ENCODE peak calls at places on chromosome 3, in five cellular contexts. Q is H9, C is neuronal stem cell, J is mesendoderm, Z is trophoblast cell. D is an unnamed sample.
A peak's percentile ranks its signal among the peaks of the same experiment; 100 is the strongest.

GRCh38 chr3:8451696-8452095 is 49.9 kb upstream of the LMCD1 start:
- DNase-seq in Q (no peak), C (no peak), J (no peak), Z (no peak), D (peak; percentile 70)

GRCh38 chr3:111070772-111071256 is 802 bp upstream of the NECTIN3 start:
- DNase-seq in Q (no peak), C (no peak), J (no peak), Z (peak; percentile 44), D (no peak)

GRCh38 chr3:128726691-128727031 is 678 bp downstream of the RAB7A start:
- DNase-seq in Q (no peak), C (peak; percentile 9), J (peak; percentile 59), Z (peak; percentile 60), D (peak; percentile 87)

GRCh38 chr3:76063019-76063418 is 277.7 kb upstream of the ZNF717 start:
- DNase-seq in Q (no peak), C (no peak), J (peak; percentile 44), Z (peak; percentile 1), D (peak; percentile 82)

GRCh38 chr3:187736418-187736871 is 8.8 kb downstream of the BCL6 start:
- DNase-seq in Q (no peak), C (no peak), J (peak; percentile 91), Z (peak; percentile 82), D (peak; percentile 74)

GRCh38 chr3:25592510-25592968 is 72.2 kb downstream of the TOP2B start:
- DNase-seq in Q (no peak), C (no peak), J (peak; percentile 70), Z (peak; percentile 49), D (peak; percentile 78)

GRCh38 chr3:143139786-143140185 is 20.2 kb downstream of the CHST2 start:
- DNase-seq in Q (no peak), C (no peak), J (peak; percentile 33), Z (no peak), D (peak; percentile 25)

GRCh38 chr3:76061654-76062053 is 276.3 kb upstream of the ZNF717 start:
- DNase-seq in Q (no peak), C (no peak), J (peak; percentile 26), Z (no peak), D (no peak)

GRCh38 chr3:111069974-111070751 is 1.5 kb upstream of the NECTIN3 start:
- DNase-seq in Q (no peak), C (no peak), J (peak; percentile 44), Z (no peak), D (peak; percentile 30)

GRCh38 chr3:11077466-11077865 is 76.8 kb upstream of the HRH1 start:
- DNase-seq in Q (no peak), C (no peak), J (no peak), Z (no peak), D (peak; percentile 75)

GRCh38 chr3:184234224-184234623 is 4.8 kb downstream of the VWA5B2 start:
- DNase-seq in Q (no peak), C (no peak), J (no peak), Z (no peak), D (peak; percentile 83)

GRCh38 chr3:18066899-18067582 is 324.6 kb upstream of the TBC1D5 start:
- DNase-seq in Q (no peak), C (no peak), J (no peak), Z (no peak), D (no peak)

GRCh38 chr3:82186017-82186416 is 424.6 kb upstream of the GBE1 start:
- DNase-seq in Q (no peak), C (no peak), J (no peak), Z (no peak), D (no peak)

GRCh38 chr3:115071611-115072010 is 75.5 kb downstream of the ZBTB20 start:
- DNase-seq in Q (no peak), C (no peak), J (no peak), Z (peak; percentile 6), D (peak; percentile 60)

GRCh38 chr3:48088056-48088748 is 72.0 kb upstream of the MAP4 start:
- DNase-seq in Q (peak; percentile 38), C (peak; percentile 30), J (peak; percentile 66), Z (peak; percentile 4), D (no peak)

GRCh38 chr3:4685673-4686345 is 192.7 kb downstream of the ITPR1 start:
- DNase-seq in Q (no peak), C (no peak), J (no peak), Z (no peak), D (no peak)

GRCh38 chr3:49602877-49603411 is 48.7 kb downstream of the BSN start:
- DNase-seq in Q (no peak), C (no peak), J (peak; percentile 29), Z (peak; percentile 48), D (no peak)
- H4K8ac ChIP-seq in Q (no peak overlapping the region), C (no peak overlapping the region), J (no peak overlapping the region), Z (no peak overlapping the region), D (no peak overlapping the region)

GRCh38 chr3:160643994-160644393 is 33.0 kb upstream of the ARL14 start:
- DNase-seq in Q (no peak), C (no peak), J (peak; percentile 19), Z (no peak), D (peak; percentile 17)
- H4K8ac ChIP-seq in Q (no peak overlapping the region), C (no peak overlapping the region), J (no peak overlapping the region), Z (no peak overlapping the region), D (no peak overlapping the region)

GRCh38 chr3:147388395-147389264 is 17.7 kb downstream of the ZIC4 start:
- DNase-seq in Q (no peak), C (no peak), J (no peak), Z (no peak), D (no peak)

GRCh38 chr3:147392083-147392916 is 14.0 kb downstream of the ZIC4 start:
- DNase-seq in Q (peak; percentile 93), C (peak; percentile 83), J (peak; percentile 93), Z (no peak), D (no peak)

GRCh38 chr3:147389265-147390175 is 16.8 kb downstream of the ZIC4 start:
- DNase-seq in Q (no peak), C (no peak), J (no peak), Z (no peak), D (no peak)

GRCh38 chr3:147391726-147392082 is 14.6 kb downstream of the ZIC4 start:
- DNase-seq in Q (no peak), C (no peak), J (no peak), Z (no peak), D (no peak)

DNA sequence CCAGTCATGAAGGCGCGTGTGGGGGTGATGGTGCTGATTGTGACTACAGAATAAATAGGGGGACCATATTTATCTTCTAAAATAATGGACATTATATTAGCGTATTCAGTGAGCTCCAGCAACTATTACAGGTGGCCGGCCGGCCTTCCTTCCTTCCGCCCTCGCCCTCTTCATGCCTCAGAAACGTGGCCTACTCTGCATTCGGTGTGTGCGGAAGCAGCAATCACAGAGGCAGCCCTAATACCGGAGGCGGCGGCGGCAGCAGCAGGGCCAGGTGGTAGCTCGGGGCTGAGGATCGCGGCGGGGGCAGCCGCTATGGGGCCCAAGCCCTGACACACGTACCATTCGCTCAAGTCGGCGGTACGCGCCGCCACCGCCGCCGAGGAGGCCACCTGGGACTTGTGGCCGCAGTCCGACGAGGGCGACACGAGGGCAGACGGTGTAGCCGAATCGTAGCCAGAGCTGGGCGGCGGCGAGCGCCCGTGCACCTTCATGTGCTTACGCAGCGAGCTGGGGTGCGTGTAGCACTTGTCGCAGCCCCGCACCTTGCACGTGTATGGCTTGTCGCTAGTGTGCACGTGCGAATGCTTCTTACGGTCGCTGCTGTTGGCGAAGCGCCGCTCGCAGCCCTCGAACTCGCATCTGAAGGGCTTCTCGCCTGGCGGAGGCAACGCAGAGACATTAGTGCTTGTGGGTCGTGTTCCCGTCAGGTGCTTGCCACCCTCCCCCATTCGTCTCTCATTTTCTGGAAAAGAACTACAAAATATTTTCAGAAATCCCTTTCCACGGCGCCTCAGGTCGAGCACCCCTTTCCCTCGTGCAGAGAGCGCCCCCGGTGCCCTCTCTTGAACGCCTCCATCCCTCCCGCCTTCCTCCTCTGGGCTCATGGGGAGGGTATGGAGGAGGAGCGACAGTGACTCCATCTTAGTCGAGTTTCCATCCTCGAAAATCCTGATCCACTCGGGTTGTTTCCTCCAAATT is 15.5 kb downstream of the ZIC4 start:
- DNase-seq in Q (no peak), C (no peak), J (no peak), Z (no peak), D (no peak)
- H4K8ac ChIP-seq in Q (no peak overlapping the region), C (no peak overlapping the region), J (no peak overlapping the region), Z (no peak overlapping the region), D (no peak overlapping the region)

GRCh38 chr3:12136371-12136770 is 22.3 kb downstream of the TIMP4 start:
- DNase-seq in Q (no peak), C (no peak), J (no peak), Z (no peak), D (no peak)

GRCh38 chr3:12141350-12141749 is 17.4 kb downstream of the TIMP4 start:
- DNase-seq in Q (no peak), C (no peak), J (no peak), Z (no peak), D (no peak)

GRCh38 chr3:12138044-12138443 is 20.7 kb downstream of the TIMP4 start:
- DNase-seq in Q (peak; percentile 44), C (peak; percentile 18), J (peak; percentile 41), Z (no peak), D (peak; percentile 24)

GRCh38 chr3:12142476-12142875 is 16.2 kb downstream of the TIMP4 start:
- DNase-seq in Q (no peak), C (no peak), J (no peak), Z (no peak), D (no peak)

GRCh38 chr3:12139111-12139511 is 19.6 kb downstream of the TIMP4 start:
- DNase-seq in Q (peak; percentile 57), C (peak; percentile 36), J (peak; percentile 66), Z (peak; percentile 28), D (peak; percentile 73)
- H4K8ac ChIP-seq in Q (no peak overlapping the region), C (no peak overlapping the region), J (no peak overlapping the region), Z (no peak overlapping the region), D (no peak overlapping the region)

DNA sequence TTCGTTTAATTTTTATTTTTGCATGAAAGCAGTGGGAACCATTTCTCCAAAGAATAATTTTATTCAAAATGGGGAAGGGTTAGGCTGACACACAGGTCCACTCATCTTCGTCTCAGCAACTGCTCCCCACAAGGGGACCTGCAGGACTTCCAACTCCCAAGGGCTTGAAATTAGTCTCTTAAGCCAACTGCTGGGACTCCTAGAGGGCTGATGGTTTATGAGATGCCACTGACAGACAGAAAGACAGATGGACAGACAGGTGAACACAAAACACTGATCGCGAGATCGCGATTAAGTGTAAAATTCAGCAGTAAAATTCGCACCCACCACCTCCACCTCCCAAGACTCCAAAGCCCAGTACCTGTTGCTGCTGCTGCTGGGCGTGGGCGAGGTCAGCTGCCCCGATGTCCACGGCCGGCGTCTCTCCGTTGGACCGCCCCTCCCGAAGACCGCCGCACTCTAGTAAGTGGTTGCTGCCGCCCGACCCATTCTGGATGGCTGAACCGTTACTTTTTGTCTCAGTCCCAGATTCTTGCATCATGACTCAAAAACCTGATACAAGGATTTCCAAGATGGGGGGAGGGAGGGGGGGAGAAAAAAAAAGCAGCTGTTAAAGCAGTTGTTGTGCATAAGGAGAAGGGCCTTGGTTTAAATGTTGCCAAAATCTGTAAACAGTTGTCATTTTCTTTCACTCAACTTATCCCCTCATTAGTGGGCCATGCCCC is 385.5 kb downstream of the FOXP1 start:
- DNase-seq in Q (no peak), C (no peak), J (no peak), Z (no peak), D (no peak)
- H4K8ac ChIP-seq in Q (no peak overlapping the region), C (no peak overlapping the region), J (no peak overlapping the region), Z (no peak overlapping the region), D (no peak overlapping the region)

DNA sequence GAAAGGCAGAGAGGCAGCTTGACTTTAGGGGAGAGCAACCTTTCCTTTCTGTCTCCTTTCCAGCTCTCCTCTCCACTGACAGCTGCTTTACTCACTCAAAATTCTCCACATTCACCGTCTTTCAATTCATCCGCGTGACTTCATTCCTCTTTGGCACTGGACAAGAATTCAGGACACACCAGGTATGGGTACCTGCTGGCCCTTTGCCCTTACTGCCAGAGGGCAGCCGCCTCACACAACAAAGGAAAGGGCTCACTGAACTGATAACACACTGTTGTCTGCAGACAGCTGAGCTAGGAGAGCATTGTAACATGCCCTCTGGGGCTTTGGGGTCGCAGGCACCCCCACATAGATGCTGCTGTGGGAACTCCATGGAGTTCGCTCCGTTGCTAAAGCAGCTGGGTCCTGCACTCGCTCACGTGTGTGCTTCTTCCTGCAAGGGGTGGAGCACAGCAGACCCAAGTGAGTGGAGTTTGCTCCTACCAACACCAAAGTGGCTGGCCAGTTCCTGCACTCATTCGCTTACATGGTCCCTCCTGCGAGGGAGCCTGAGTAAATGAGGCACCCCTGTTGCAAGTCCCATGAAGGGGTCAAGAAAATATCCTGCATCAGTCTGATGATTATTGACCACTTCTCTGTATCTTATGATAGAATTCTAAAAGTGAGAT is 79.0 kb upstream of the SGO1 start:
- DNase-seq in Q (no peak), C (no peak), J (no peak), Z (peak; percentile 58), D (no peak)
- H4K8ac ChIP-seq in Q (no peak overlapping the region), C (no peak overlapping the region), J (no peak overlapping the region), Z (no peak overlapping the region), D (no peak overlapping the region)

D was measured in IMR-90.